ENCODE peak calls at places on chromosomes 6 and 20, in eight cellular contexts. H is IMR-90, C is tibial nerve, Q is HCT116, F is breast epithelium, B is ovary, R is uterus, A is lower leg skin. I is an unnamed sample.
A peak's percentile ranks its signal among the peaks of the same experiment; 100 is the strongest.

GRCh38 chr20:1895674-1896496 is 678 bp downstream of the SIRPA start:
- DNase-seq in C (no peak), Q (no peak), B (peak; percentile 37), H (no peak), F (peak; percentile 57), A (peak; percentile 92), R (peak; percentile 47), I (peak; percentile 87)

GRCh38 chr20:32753731-32754130 is 8.5 kb upstream of the DNMT3B start:
- DNase-seq in H (peak; percentile 19), C (no peak), Q (no peak), B (no peak), F (no peak), A (no peak), R (no peak), I (no peak)

GRCh38 chr20:45174434-45175364 is at the start of gene PI3:
- DNase-seq in A (no peak), C (no peak), H (no peak), Q (no peak), F (peak; percentile 32), R (no peak), B (no peak), I (no peak)

GRCh38 chr20:35601021-35601973 is 14.3 kb upstream of the SPAG4 start:
- DNase-seq in H (peak; percentile 72), A (peak; percentile 92), Q (no peak), F (peak; percentile 68), C (no peak), B (peak; percentile 76), R (peak; percentile 79), I (peak; percentile 75)

GRCh38 chr6:37783831-37784584 is 35.5 kb upstream of the ZFAND3 start:
- DNase-seq in B (peak; percentile 51), C (peak; percentile 26), R (peak; percentile 49), A (peak; percentile 87), Q (no peak), F (no peak), H (no peak), I (no peak)

GRCh38 chr20:38084425-38084951 is 50.9 kb downstream of the RPRD1B start:
- DNase-seq in B (no peak), Q (no peak), H (peak; percentile 82), C (no peak), A (no peak), R (peak; percentile 40), F (no peak), I (no peak)

GRCh38 chr6:160462551-160463109 is 114.5 kb downstream of the SLC22A3 start:
- DNase-seq in B (no peak), R (no peak), F (no peak), A (no peak), C (no peak), Q (no peak), H (peak; percentile 87), I (no peak)

GRCh38 chr6:150685860-150686259 is 86.2 kb downstream of the PLEKHG1 start:
- DNase-seq in F (no peak), R (no peak), Q (peak; percentile 39), H (peak; percentile 1), C (no peak), B (no peak), A (no peak), I (no peak)

GRCh38 chr6:53465732-53466131 is 79.2 kb downstream of the GCLC start:
- DNase-seq in R (no peak), B (no peak), H (peak; percentile 23), F (peak; percentile 85), A (no peak), Q (no peak), C (no peak), I (peak; percentile 88)

GRCh38 chr6:36724514-36725385 is 27.1 kb downstream of the RAB44 start:
- DNase-seq in R (peak; percentile 55), B (peak; percentile 68), F (peak; percentile 50), C (peak; percentile 63), Q (peak; percentile 78), H (peak; percentile 65), A (no peak), I (peak; percentile 76)

GRCh38 chr20:33407251-33407650 is 5.9 kb upstream of the CDK5RAP1 start:
- DNase-seq in H (peak; percentile 36), C (no peak), Q (no peak), R (no peak), B (no peak), F (no peak), A (no peak), I (no peak)

GRCh38 chr20:56393653-56394052 is 1.2 kb downstream of the CSTF1 start:
- DNase-seq in Q (no peak), C (no peak), F (no peak), B (no peak), H (no peak), R (no peak), A (no peak), I (no peak)

GRCh38 chr6:132418566-132418965 is 17.3 kb upstream of the MOXD1 start:
- DNase-seq in A (no peak), R (no peak), Q (no peak), F (no peak), H (no peak), B (no peak), C (no peak), I (no peak)

GRCh38 chr6:14783594-14783993 is 462.3 kb upstream of the JARID2 start:
- DNase-seq in F (no peak), H (no peak), B (no peak), C (no peak), Q (no peak), R (no peak), A (no peak), I (no peak)

GRCh38 chr6:137661601-137662000 is 167.4 kb upstream of the OLIG3 start:
- DNase-seq in A (no peak), C (peak; percentile 16), Q (no peak), R (no peak), F (no peak), H (peak; percentile 26), B (no peak), I (no peak)

GRCh38 chr6:17091122-17091521 is 10.7 kb upstream of the STMND1 start:
- DNase-seq in Q (no peak), H (peak; percentile 32), B (no peak), A (no peak), R (no peak), C (no peak), F (no peak), I (no peak)

GRCh38 chr6:17098007-17098406 is 3.8 kb upstream of the STMND1 start:
- DNase-seq in H (no peak), R (no peak), C (no peak), F (no peak), B (no peak), A (no peak), Q (no peak), I (no peak)

GRCh38 chr6:17096657-17097056 is 5.2 kb upstream of the STMND1 start:
- DNase-seq in A (no peak), Q (no peak), B (no peak), H (no peak), F (no peak), R (no peak), C (no peak), I (no peak)

GRCh38 chr6:17096076-17096475 is 5.8 kb upstream of the STMND1 start:
- DNase-seq in R (no peak), Q (no peak), B (no peak), H (no peak), C (no peak), F (peak; percentile 30), A (no peak), I (no peak)

DNA sequence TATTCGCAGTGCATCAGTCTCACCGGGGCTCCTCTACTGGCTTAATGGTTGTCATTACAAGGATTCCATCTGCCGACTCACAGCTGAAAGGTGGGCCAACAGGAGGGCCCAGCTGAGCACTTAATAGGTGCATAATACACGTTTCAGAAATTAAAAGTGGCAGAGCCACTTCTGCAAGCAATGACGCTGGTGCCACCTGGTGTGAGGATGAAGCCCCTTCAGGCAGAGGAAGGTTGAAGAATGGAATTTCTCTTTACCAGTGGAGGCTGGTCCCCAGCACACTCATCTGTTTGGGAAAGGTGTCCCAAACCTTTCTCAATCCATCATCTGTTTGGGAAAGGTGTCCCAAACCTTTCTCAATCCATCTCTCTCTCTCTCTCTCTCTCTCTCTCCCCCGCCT is 8.2 kb upstream of the STMND1 start:
- DNase-seq in A (no peak), Q (no peak), H (no peak), C (no peak), R (no peak), B (no peak), F (no peak), I (no peak)
- TF ChIP-seq CTCF in A (no peak), Q (peak; percentile 52), H (peak; percentile 46), C (no peak), R (no peak), B (no peak), F (no peak), I (no peak)

GRCh38 chr20:62659488-62659887 is 17.2 kb downstream of the SLCO4A1 start:
- DNase-seq in B (peak; percentile 24), F (no peak), C (no peak), Q (no peak), A (no peak), R (no peak), H (no peak), I (no peak)
- TF ChIP-seq POLR2A in B (no peak), F (no peak), C (no peak), Q (no peak), A (no peak), R (no peak), H (no peak), I (no peak)

GRCh38 chr6:34062815-34063214 is 83.1 kb downstream of the GRM4 start:
- DNase-seq in A (no peak), C (no peak), R (no peak), F (no peak), B (no peak), Q (no peak), H (no peak), I (no peak)
- TF ChIP-seq CTCF in A (no peak), C (no peak), R (no peak), F (no peak), B (no peak), Q (peak; percentile 36), H (peak; percentile 0), I (no peak)

GRCh38 chr6:51892750-51893149 is 194.7 kb downstream of the PKHD1 start:
- DNase-seq in C (no peak), H (no peak), B (no peak), F (no peak), A (no peak), Q (no peak), R (no peak), I (no peak)

GRCh38 chr6:51887859-51888258 is 199.6 kb downstream of the PKHD1 start:
- DNase-seq in H (no peak), F (no peak), C (no peak), B (no peak), R (no peak), Q (no peak), A (no peak), I (no peak)

GRCh38 chr6:51892339-51892738 is 195.1 kb downstream of the PKHD1 start:
- DNase-seq in R (no peak), F (no peak), B (no peak), Q (no peak), C (no peak), H (no peak), A (no peak), I (no peak)

GRCh38 chr6:51893356-51893755 is 194.1 kb downstream of the PKHD1 start:
- DNase-seq in A (no peak), R (no peak), Q (no peak), C (no peak), F (no peak), B (no peak), H (no peak), I (no peak)

DNA sequence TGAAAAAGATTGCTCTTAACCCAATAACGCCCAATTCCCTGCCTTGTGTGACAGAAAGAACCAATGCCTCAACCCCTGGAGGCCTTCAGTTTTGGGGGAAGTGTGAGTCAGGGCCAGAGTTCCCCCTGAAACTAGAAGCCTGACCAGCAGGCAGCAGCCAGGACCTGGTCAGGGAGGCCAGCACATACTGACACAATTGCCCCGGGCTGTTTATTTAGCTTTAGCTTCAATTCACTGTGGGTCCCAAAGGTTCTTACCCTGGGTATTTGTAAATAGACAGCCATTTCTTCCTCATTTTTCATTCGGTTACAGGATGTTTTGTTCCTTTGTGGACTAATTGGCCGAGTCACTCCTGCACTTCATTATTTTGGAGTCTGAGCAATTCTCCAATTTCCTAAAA is 195.6 kb downstream of the PKHD1 start:
- DNase-seq in C (no peak), R (no peak), B (no peak), H (no peak), Q (no peak), A (no peak), F (no peak), I (no peak)
- TF ChIP-seq POLR2A in C (no peak), R (no peak), B (no peak), H (no peak), Q (no peak), A (no peak), F (no peak), I (no peak)

I was measured in right lobe of liver.